ENCODE peak calls at places on chromosome 2, in ten cellular contexts. One of them, this sample, is unnamed.

GRCh38 chr2:72146357-72147302 is 1.0 kb downstream of the CYP26B1 start:
- DNase-seq in transverse colon: no peak
- DNase-seq in SW480: no peak
- DNase-seq in NCI-H460: no peak
- DNase-seq in CD8-positive, alpha-beta T cell: no peak
- DNase-seq in mesothelial cell of epicardium: no peak
- DNase-seq in SJSA1: peak
- DNase-seq in AG20443: peak
- DNase-seq in T follicular helper cell: no peak
- DNase-seq in AG04449: no peak
- DNase-seq in this sample: no peak

GRCh38 chr2:239339241-239339640 is 61.6 kb downstream of the HDAC4 start:
- DNase-seq in CD8-positive, alpha-beta T cell: no peak
- DNase-seq in AG20443: no peak
- DNase-seq in mesothelial cell of epicardium: no peak
- DNase-seq in T follicular helper cell: no peak
- DNase-seq in transverse colon: no peak
- DNase-seq in AG04449: no peak
- DNase-seq in NCI-H460: no peak
- DNase-seq in SW480: no peak
- DNase-seq in SJSA1: no peak
- DNase-seq in this sample: no peak

GRCh38 chr2:81324046-81324445 is 1019.5 kb upstream of the LRRTM1 start:
- DNase-seq in AG20443: no peak
- DNase-seq in transverse colon: no peak
- DNase-seq in T follicular helper cell: no peak
- DNase-seq in SW480: peak
- DNase-seq in NCI-H460: peak
- DNase-seq in AG04449: no peak
- DNase-seq in CD8-positive, alpha-beta T cell: no peak
- DNase-seq in SJSA1: no peak
- DNase-seq in mesothelial cell of epicardium: no peak
- DNase-seq in this sample: peak

GRCh38 chr2:108621087-108621559 is 86.9 kb downstream of the LIMS1 start:
- DNase-seq in SJSA1: no peak
- DNase-seq in SW480: peak
- DNase-seq in transverse colon: peak
- DNase-seq in AG20443: no peak
- DNase-seq in mesothelial cell of epicardium: no peak
- DNase-seq in NCI-H460: no peak
- DNase-seq in T follicular helper cell: peak
- DNase-seq in CD8-positive, alpha-beta T cell: peak
- DNase-seq in AG04449: no peak
- DNase-seq in this sample: no peak

GRCh38 chr2:217901826-217902225 is 101.0 kb downstream of the TNS1 start:
- DNase-seq in T follicular helper cell: no peak
- DNase-seq in CD8-positive, alpha-beta T cell: no peak
- DNase-seq in AG04449: no peak
- DNase-seq in transverse colon: no peak
- DNase-seq in SJSA1: no peak
- DNase-seq in SW480: no peak
- DNase-seq in NCI-H460: no peak
- DNase-seq in mesothelial cell of epicardium: no peak
- DNase-seq in AG20443: peak
- DNase-seq in this sample: peak

GRCh38 chr2:149170911-149171310 is 132.4 kb downstream of the LYPD6B start:
- DNase-seq in SW480: no peak
- DNase-seq in NCI-H460: no peak
- DNase-seq in AG04449: no peak
- DNase-seq in CD8-positive, alpha-beta T cell: no peak
- DNase-seq in SJSA1: no peak
- DNase-seq in mesothelial cell of epicardium: no peak
- DNase-seq in AG20443: no peak
- DNase-seq in T follicular helper cell: no peak
- DNase-seq in transverse colon: no peak
- DNase-seq in this sample: no peak

GRCh38 chr2:129909648-129910418 is 69.6 kb upstream of the RAB6C start:
- DNase-seq in AG20443: no peak
- DNase-seq in SW480: no peak
- DNase-seq in AG04449: no peak
- DNase-seq in CD8-positive, alpha-beta T cell: no peak
- DNase-seq in NCI-H460: no peak
- DNase-seq in T follicular helper cell: no peak
- DNase-seq in transverse colon: no peak
- DNase-seq in mesothelial cell of epicardium: peak
- DNase-seq in SJSA1: peak
- DNase-seq in this sample: no peak

GRCh38 chr2:30731248-30731647 is 76.0 kb downstream of the CAPN13 start:
- DNase-seq in T follicular helper cell: no peak
- DNase-seq in CD8-positive, alpha-beta T cell: no peak
- DNase-seq in SW480: no peak
- DNase-seq in SJSA1: no peak
- DNase-seq in AG04449: no peak
- DNase-seq in NCI-H460: no peak
- DNase-seq in AG20443: no peak
- DNase-seq in transverse colon: no peak
- DNase-seq in mesothelial cell of epicardium: no peak
- DNase-seq in this sample: no peak

GRCh38 chr2:214716811-214717560 is 92.5 kb downstream of the BARD1 start:
- DNase-seq in AG20443: no peak
- DNase-seq in T follicular helper cell: no peak
- DNase-seq in transverse colon: no peak
- DNase-seq in mesothelial cell of epicardium: no peak
- DNase-seq in NCI-H460: no peak
- DNase-seq in SJSA1: no peak
- DNase-seq in SW480: no peak
- DNase-seq in AG04449: no peak
- DNase-seq in CD8-positive, alpha-beta T cell: no peak
- DNase-seq in this sample: no peak

GRCh38 chr2:230715201-230715600 is 2.6 kb downstream of the CAB39 start:
- DNase-seq in transverse colon: no peak
- DNase-seq in SJSA1: no peak
- DNase-seq in mesothelial cell of epicardium: no peak
- DNase-seq in NCI-H460: no peak
- DNase-seq in AG04449: no peak
- DNase-seq in AG20443: no peak
- DNase-seq in SW480: no peak
- DNase-seq in CD8-positive, alpha-beta T cell: no peak
- DNase-seq in T follicular helper cell: no peak
- DNase-seq in this sample: peak

GRCh38 chr2:37560863-37561614 is 110.4 kb downstream of the CDC42EP3 start:
- DNase-seq in transverse colon: no peak
- DNase-seq in AG20443: no peak
- DNase-seq in SW480: no peak
- DNase-seq in mesothelial cell of epicardium: no peak
- DNase-seq in NCI-H460: no peak
- DNase-seq in T follicular helper cell: no peak
- DNase-seq in CD8-positive, alpha-beta T cell: no peak
- DNase-seq in SJSA1: no peak
- DNase-seq in AG04449: no peak
- DNase-seq in this sample: peak

GRCh38 chr2:55585451-55586079 is 31.9 kb downstream of the PPP4R3B start:
- DNase-seq in NCI-H460: no peak
- DNase-seq in AG04449: peak
- DNase-seq in mesothelial cell of epicardium: no peak
- DNase-seq in SJSA1: no peak
- DNase-seq in T follicular helper cell: no peak
- DNase-seq in SW480: no peak
- DNase-seq in AG20443: peak
- DNase-seq in transverse colon: no peak
- DNase-seq in CD8-positive, alpha-beta T cell: no peak
- DNase-seq in this sample: peak

GRCh38 chr2:56100791-56101312 is 82.9 kb upstream of the CCDC85A start:
- DNase-seq in SW480: no peak
- DNase-seq in mesothelial cell of epicardium: no peak
- DNase-seq in transverse colon: no peak
- DNase-seq in NCI-H460: no peak
- DNase-seq in AG20443: no peak
- DNase-seq in SJSA1: no peak
- DNase-seq in AG04449: no peak
- DNase-seq in CD8-positive, alpha-beta T cell: no peak
- DNase-seq in T follicular helper cell: no peak
- DNase-seq in this sample: no peak

GRCh38 chr2:197306691-197307030 is 3.9 kb downstream of the ANKRD44 start:
- DNase-seq in SW480: no peak
- DNase-seq in AG20443: no peak
- DNase-seq in T follicular helper cell: no peak
- DNase-seq in AG04449: no peak
- DNase-seq in CD8-positive, alpha-beta T cell: peak
- DNase-seq in NCI-H460: peak
- DNase-seq in SJSA1: no peak
- DNase-seq in mesothelial cell of epicardium: no peak
- DNase-seq in transverse colon: peak
- DNase-seq in this sample: no peak

GRCh38 chr2:63029058-63029457 is 21.6 kb upstream of the OTX1 start:
- DNase-seq in SJSA1: no peak
- DNase-seq in transverse colon: no peak
- DNase-seq in mesothelial cell of epicardium: no peak
- DNase-seq in AG20443: no peak
- DNase-seq in SW480: no peak
- DNase-seq in AG04449: no peak
- DNase-seq in NCI-H460: no peak
- DNase-seq in T follicular helper cell: no peak
- DNase-seq in CD8-positive, alpha-beta T cell: no peak
- DNase-seq in this sample: no peak

GRCh38 chr2:199734651-199735050 is 116.3 kb downstream of the FTCDNL1 start:
- DNase-seq in SJSA1: no peak
- DNase-seq in T follicular helper cell: no peak
- DNase-seq in AG04449: no peak
- DNase-seq in NCI-H460: no peak
- DNase-seq in transverse colon: no peak
- DNase-seq in AG20443: no peak
- DNase-seq in CD8-positive, alpha-beta T cell: no peak
- DNase-seq in mesothelial cell of epicardium: no peak
- DNase-seq in SW480: no peak
- DNase-seq in this sample: no peak

GRCh38 chr2:57711991-57712390 is 334.6 kb upstream of the VRK2 start:
- DNase-seq in T follicular helper cell: no peak
- DNase-seq in SJSA1: no peak
- DNase-seq in CD8-positive, alpha-beta T cell: no peak
- DNase-seq in AG04449: no peak
- DNase-seq in transverse colon: no peak
- DNase-seq in mesothelial cell of epicardium: no peak
- DNase-seq in NCI-H460: no peak
- DNase-seq in AG20443: no peak
- DNase-seq in SW480: no peak
- DNase-seq in this sample: no peak

GRCh38 chr2:61775956-61776570 is 77.8 kb downstream of the FAM161A start:
- DNase-seq in NCI-H460: no peak
- DNase-seq in CD8-positive, alpha-beta T cell: no peak
- DNase-seq in SJSA1: no peak
- DNase-seq in T follicular helper cell: no peak
- DNase-seq in AG20443: no peak
- DNase-seq in AG04449: no peak
- DNase-seq in SW480: no peak
- DNase-seq in transverse colon: no peak
- DNase-seq in mesothelial cell of epicardium: no peak
- DNase-seq in this sample: no peak

GRCh38 chr2:108414256-108414876 is 34.6 kb upstream of the GCC2 start:
- DNase-seq in SW480: no peak
- DNase-seq in T follicular helper cell: no peak
- DNase-seq in NCI-H460: no peak
- DNase-seq in AG04449: no peak
- DNase-seq in CD8-positive, alpha-beta T cell: no peak
- DNase-seq in mesothelial cell of epicardium: no peak
- DNase-seq in SJSA1: no peak
- DNase-seq in AG20443: no peak
- DNase-seq in transverse colon: no peak
- DNase-seq in this sample: no peak

GRCh38 chr2:191631754-191632153 is 46.2 kb upstream of the NABP1 start:
- DNase-seq in AG20443: no peak
- DNase-seq in NCI-H460: no peak
- DNase-seq in AG04449: no peak
- DNase-seq in mesothelial cell of epicardium: peak
- DNase-seq in SW480: no peak
- DNase-seq in SJSA1: no peak
- DNase-seq in transverse colon: peak
- DNase-seq in T follicular helper cell: no peak
- DNase-seq in CD8-positive, alpha-beta T cell: no peak
- DNase-seq in this sample: peak

GRCh38 chr2:153575171-153575853 is 96.8 kb upstream of the RPRM start:
- DNase-seq in mesothelial cell of epicardium: no peak
- DNase-seq in SW480: no peak
- DNase-seq in AG04449: no peak
- DNase-seq in T follicular helper cell: no peak
- DNase-seq in AG20443: no peak
- DNase-seq in transverse colon: no peak
- DNase-seq in NCI-H460: no peak
- DNase-seq in CD8-positive, alpha-beta T cell: no peak
- DNase-seq in SJSA1: no peak
- DNase-seq in this sample: no peak

GRCh38 chr2:166494140-166494544 is at the start of gene SCN7A:
- DNase-seq in transverse colon: peak
- DNase-seq in T follicular helper cell: no peak
- DNase-seq in AG04449: no peak
- DNase-seq in mesothelial cell of epicardium: peak
- DNase-seq in SJSA1: no peak
- DNase-seq in SW480: peak
- DNase-seq in CD8-positive, alpha-beta T cell: no peak
- DNase-seq in NCI-H460: no peak
- DNase-seq in AG20443: peak
- DNase-seq in this sample: peak

GRCh38 chr2:165161510-165161909 is 42.3 kb downstream of the SCN3A start:
- DNase-seq in CD8-positive, alpha-beta T cell: no peak
- DNase-seq in SW480: no peak
- DNase-seq in SJSA1: peak
- DNase-seq in AG04449: peak
- DNase-seq in NCI-H460: no peak
- DNase-seq in AG20443: no peak
- DNase-seq in T follicular helper cell: no peak
- DNase-seq in transverse colon: no peak
- DNase-seq in mesothelial cell of epicardium: no peak
- DNase-seq in this sample: peak

GRCh38 chr2:54595999-54596903 is 127.2 kb upstream of the EML6 start:
- DNase-seq in NCI-H460: no peak
- DNase-seq in transverse colon: no peak
- DNase-seq in mesothelial cell of epicardium: no peak
- DNase-seq in AG04449: no peak
- DNase-seq in AG20443: no peak
- DNase-seq in CD8-positive, alpha-beta T cell: no peak
- DNase-seq in T follicular helper cell: no peak
- DNase-seq in SW480: no peak
- DNase-seq in SJSA1: no peak
- DNase-seq in this sample: peak

GRCh38 chr2:97011977-97012569 is 25.7 kb upstream of the FAM178B start:
- DNase-seq in mesothelial cell of epicardium: no peak
- DNase-seq in T follicular helper cell: no peak
- DNase-seq in transverse colon: no peak
- DNase-seq in SJSA1: no peak
- DNase-seq in AG20443: peak
- DNase-seq in SW480: peak
- DNase-seq in CD8-positive, alpha-beta T cell: peak
- DNase-seq in NCI-H460: peak
- DNase-seq in AG04449: peak
- DNase-seq in this sample: peak

GRCh38 chr2:167104691-167105090 is 216.4 kb downstream of the XIRP2 start:
- DNase-seq in T follicular helper cell: no peak
- DNase-seq in transverse colon: no peak
- DNase-seq in NCI-H460: no peak
- DNase-seq in AG20443: no peak
- DNase-seq in SJSA1: no peak
- DNase-seq in CD8-positive, alpha-beta T cell: no peak
- DNase-seq in mesothelial cell of epicardium: no peak
- DNase-seq in SW480: no peak
- DNase-seq in AG04449: no peak
- DNase-seq in this sample: no peak

GRCh38 chr2:203870481-203870880 is 2.9 kb downstream of the CTLA4 start:
- DNase-seq in CD8-positive, alpha-beta T cell: no peak
- DNase-seq in SW480: no peak
- DNase-seq in transverse colon: no peak
- DNase-seq in T follicular helper cell: no peak
- DNase-seq in SJSA1: no peak
- DNase-seq in mesothelial cell of epicardium: no peak
- DNase-seq in AG20443: no peak
- DNase-seq in AG04449: no peak
- DNase-seq in NCI-H460: no peak
- DNase-seq in this sample: no peak